ENCODE peak calls at places on chromosomes 11 and 22, in ten cellular contexts. One of them, this sample, is unnamed.

GRCh38 chr22:49480340-49480739 is 347.3 kb downstream of the BRD1 start:
- DNase-seq in iPS-NIHi11: no peak
- DNase-seq in MCF 10A: no peak
- DNase-seq in Ammon's horn: no peak
- DNase-seq in HepG2: no peak
- DNase-seq in non-pigmented ciliary epithelial cell: no peak
- DNase-seq in adrenal gland: no peak
- DNase-seq in EL: no peak
- DNase-seq in lower leg skin: peak; percentile 9
- DNase-seq in IMR-90: no peak
- DNase-seq in this sample: no peak

GRCh38 chr22:42439821-42440674 is 7.8 kb upstream of the NFAM1 start:
- DNase-seq in lower leg skin: no peak
- DNase-seq in EL: peak; percentile 26
- DNase-seq in adrenal gland: peak; percentile 46
- DNase-seq in iPS-NIHi11: no peak
- DNase-seq in non-pigmented ciliary epithelial cell: no peak
- DNase-seq in MCF 10A: peak; percentile 56
- DNase-seq in Ammon's horn: peak; percentile 38
- DNase-seq in HepG2: no peak
- DNase-seq in IMR-90: peak; percentile 49
- DNase-seq in this sample: peak; percentile 33

GRCh38 chr11:126716456-126717083 is 284.0 kb downstream of the KIRREL3 start:
- DNase-seq in Ammon's horn: peak; percentile 55
- DNase-seq in IMR-90: peak; percentile 43
- DNase-seq in adrenal gland: peak; percentile 50
- DNase-seq in HepG2: peak; percentile 3
- DNase-seq in lower leg skin: no peak
- DNase-seq in non-pigmented ciliary epithelial cell: peak; percentile 9
- DNase-seq in MCF 10A: peak; percentile 54
- DNase-seq in iPS-NIHi11: peak; percentile 49
- DNase-seq in EL: peak; percentile 54
- DNase-seq in this sample: peak; percentile 22

GRCh38 chr11:126403039-126403438 is 47.6 kb downstream of the ST3GAL4 start:
- DNase-seq in MCF 10A: peak; percentile 98
- DNase-seq in iPS-NIHi11: no peak
- DNase-seq in lower leg skin: no peak
- DNase-seq in EL: peak; percentile 38
- DNase-seq in HepG2: no peak
- DNase-seq in non-pigmented ciliary epithelial cell: no peak
- DNase-seq in Ammon's horn: no peak
- DNase-seq in adrenal gland: no peak
- DNase-seq in IMR-90: no peak
- DNase-seq in this sample: no peak

GRCh38 chr11:11580012-11580411 is 41.8 kb downstream of the GALNT18 start:
- DNase-seq in MCF 10A: no peak
- DNase-seq in IMR-90: no peak
- DNase-seq in lower leg skin: peak; percentile 21
- DNase-seq in non-pigmented ciliary epithelial cell: no peak
- DNase-seq in adrenal gland: no peak
- DNase-seq in iPS-NIHi11: no peak
- DNase-seq in EL: no peak
- DNase-seq in HepG2: no peak
- DNase-seq in Ammon's horn: no peak
- DNase-seq in this sample: no peak

GRCh38 chr11:10122337-10123197 is 171.5 kb downstream of the SBF2 start:
- DNase-seq in IMR-90: peak; percentile 57
- DNase-seq in MCF 10A: peak; percentile 92
- DNase-seq in adrenal gland: no peak
- DNase-seq in Ammon's horn: no peak
- DNase-seq in iPS-NIHi11: peak; percentile 39
- DNase-seq in EL: peak; percentile 51
- DNase-seq in lower leg skin: no peak
- DNase-seq in HepG2: no peak
- DNase-seq in non-pigmented ciliary epithelial cell: peak; percentile 34
- DNase-seq in this sample: no peak

GRCh38 chr11:65651589-65652510 is 10.9 kb downstream of the RELA start:
- DNase-seq in Ammon's horn: no peak
- DNase-seq in lower leg skin: no peak
- DNase-seq in IMR-90: peak; percentile 38
- DNase-seq in MCF 10A: peak; percentile 62
- DNase-seq in EL: peak; percentile 43
- DNase-seq in iPS-NIHi11: no peak
- DNase-seq in HepG2: no peak
- DNase-seq in adrenal gland: peak; percentile 43
- DNase-seq in non-pigmented ciliary epithelial cell: no peak
- DNase-seq in this sample: peak; percentile 51

GRCh38 chr11:65861165-65861505 is 902 bp downstream of the MUS81 start:
- DNase-seq in MCF 10A: no peak
- DNase-seq in adrenal gland: peak; percentile 32
- DNase-seq in lower leg skin: no peak
- DNase-seq in EL: no peak
- DNase-seq in IMR-90: no peak
- DNase-seq in iPS-NIHi11: no peak
- DNase-seq in non-pigmented ciliary epithelial cell: no peak
- DNase-seq in Ammon's horn: no peak
- DNase-seq in HepG2: no peak
- DNase-seq in this sample: no peak

GRCh38 chr22:39120983-39121382 is 23.9 kb downstream of the APOBEC3H start:
- DNase-seq in MCF 10A: no peak
- DNase-seq in iPS-NIHi11: no peak
- DNase-seq in HepG2: no peak
- DNase-seq in IMR-90: no peak
- DNase-seq in Ammon's horn: no peak
- DNase-seq in EL: no peak
- DNase-seq in adrenal gland: no peak
- DNase-seq in non-pigmented ciliary epithelial cell: no peak
- DNase-seq in lower leg skin: no peak
- DNase-seq in this sample: no peak

GRCh38 chr22:40556641-40557040 is 79.9 kb downstream of the MRTFA start:
- DNase-seq in non-pigmented ciliary epithelial cell: no peak
- DNase-seq in EL: no peak
- DNase-seq in Ammon's horn: no peak
- DNase-seq in HepG2: no peak
- DNase-seq in MCF 10A: no peak
- DNase-seq in IMR-90: no peak
- DNase-seq in lower leg skin: no peak
- DNase-seq in iPS-NIHi11: no peak
- DNase-seq in adrenal gland: no peak
- DNase-seq in this sample: no peak

GRCh38 chr11:24324211-24324610 is 172.6 kb upstream of the LUZP2 start:
- DNase-seq in adrenal gland: no peak
- DNase-seq in MCF 10A: no peak
- DNase-seq in EL: peak; percentile 38
- DNase-seq in IMR-90: peak; percentile 75
- DNase-seq in iPS-NIHi11: no peak
- DNase-seq in lower leg skin: no peak
- DNase-seq in non-pigmented ciliary epithelial cell: peak; percentile 28
- DNase-seq in HepG2: no peak
- DNase-seq in Ammon's horn: no peak
- DNase-seq in this sample: no peak

GRCh38 chr22:46731246-46732040 is 6.6 kb downstream of the CERK start:
- DNase-seq in lower leg skin: no peak
- DNase-seq in Ammon's horn: no peak
- DNase-seq in iPS-NIHi11: peak; percentile 78
- DNase-seq in IMR-90: no peak
- DNase-seq in MCF 10A: peak; percentile 62
- DNase-seq in adrenal gland: no peak
- DNase-seq in HepG2: peak; percentile 78
- DNase-seq in non-pigmented ciliary epithelial cell: no peak
- DNase-seq in EL: peak; percentile 28
- DNase-seq in this sample: peak; percentile 48

GRCh38 chr22:43129426-43130425 is 13.5 kb downstream of the MCAT start:
- DNase-seq in EL: no peak
- DNase-seq in adrenal gland: no peak
- DNase-seq in MCF 10A: no peak
- DNase-seq in non-pigmented ciliary epithelial cell: no peak
- DNase-seq in HepG2: no peak
- DNase-seq in IMR-90: no peak
- DNase-seq in iPS-NIHi11: no peak
- DNase-seq in lower leg skin: no peak
- DNase-seq in Ammon's horn: no peak
- DNase-seq in this sample: no peak

GRCh38 chr22:26822300-26822699 is 164.9 kb downstream of the MIAT start:
- DNase-seq in lower leg skin: no peak
- DNase-seq in adrenal gland: no peak
- DNase-seq in EL: no peak
- DNase-seq in MCF 10A: no peak
- DNase-seq in IMR-90: no peak
- DNase-seq in iPS-NIHi11: no peak
- DNase-seq in Ammon's horn: no peak
- DNase-seq in HepG2: no peak
- DNase-seq in non-pigmented ciliary epithelial cell: no peak
- DNase-seq in this sample: no peak

GRCh38 chr11:34997872-34998548 is 81.6 kb downstream of the PDHX start:
- DNase-seq in Ammon's horn: no peak
- DNase-seq in adrenal gland: no peak
- DNase-seq in HepG2: no peak
- DNase-seq in non-pigmented ciliary epithelial cell: no peak
- DNase-seq in MCF 10A: peak; percentile 21
- DNase-seq in IMR-90: peak; percentile 58
- DNase-seq in lower leg skin: no peak
- DNase-seq in iPS-NIHi11: no peak
- DNase-seq in EL: peak; percentile 37
- DNase-seq in this sample: peak; percentile 50

GRCh38 chr11:67373916-67374570 is 645 bp upstream of the CLCF1 start:
- DNase-seq in IMR-90: peak; percentile 96
- DNase-seq in non-pigmented ciliary epithelial cell: peak; percentile 77
- DNase-seq in HepG2: peak; percentile 82
- DNase-seq in Ammon's horn: no peak
- DNase-seq in iPS-NIHi11: peak; percentile 77
- DNase-seq in lower leg skin: peak; percentile 95
- DNase-seq in EL: peak; percentile 99
- DNase-seq in MCF 10A: peak; percentile 96
- DNase-seq in adrenal gland: peak; percentile 83
- DNase-seq in this sample: peak; percentile 95

GRCh38 chr11:119055901-119056300 is 1.1 kb downstream of the HYOU1 start:
- DNase-seq in non-pigmented ciliary epithelial cell: no peak
- DNase-seq in MCF 10A: peak; percentile 19
- DNase-seq in lower leg skin: no peak
- DNase-seq in HepG2: peak; percentile 48
- DNase-seq in adrenal gland: no peak
- DNase-seq in EL: peak; percentile 57
- DNase-seq in iPS-NIHi11: peak; percentile 11
- DNase-seq in IMR-90: peak; percentile 37
- DNase-seq in Ammon's horn: peak; percentile 27
- DNase-seq in this sample: peak; percentile 8

GRCh38 chr11:20592741-20593140 is 6.7 kb upstream of the SLC6A5 start:
- DNase-seq in Ammon's horn: no peak
- DNase-seq in non-pigmented ciliary epithelial cell: no peak
- DNase-seq in EL: no peak
- DNase-seq in HepG2: no peak
- DNase-seq in iPS-NIHi11: no peak
- DNase-seq in adrenal gland: no peak
- DNase-seq in lower leg skin: no peak
- DNase-seq in IMR-90: no peak
- DNase-seq in MCF 10A: no peak
- DNase-seq in this sample: no peak

GRCh38 chr22:50209893-50210292 is 9.1 kb downstream of the SELENOO start:
- DNase-seq in non-pigmented ciliary epithelial cell: peak; percentile 9
- DNase-seq in HepG2: peak; percentile 47
- DNase-seq in EL: peak; percentile 66
- DNase-seq in adrenal gland: peak; percentile 68
- DNase-seq in Ammon's horn: peak; percentile 83
- DNase-seq in MCF 10A: peak; percentile 74
- DNase-seq in lower leg skin: no peak
- DNase-seq in IMR-90: peak; percentile 57
- DNase-seq in iPS-NIHi11: peak; percentile 82
- DNase-seq in this sample: peak; percentile 67

GRCh38 chr11:114090225-114090624 is 30.7 kb downstream of the ZBTB16 start:
- DNase-seq in IMR-90: no peak
- DNase-seq in EL: no peak
- DNase-seq in HepG2: no peak
- DNase-seq in non-pigmented ciliary epithelial cell: no peak
- DNase-seq in Ammon's horn: no peak
- DNase-seq in MCF 10A: no peak
- DNase-seq in lower leg skin: peak; percentile 42
- DNase-seq in adrenal gland: no peak
- DNase-seq in iPS-NIHi11: no peak
- DNase-seq in this sample: no peak

GRCh38 chr22:17077255-17077654 is 7.5 kb upstream of the IL17RA start:
- DNase-seq in adrenal gland: no peak
- DNase-seq in HepG2: no peak
- DNase-seq in EL: peak; percentile 81
- DNase-seq in iPS-NIHi11: no peak
- DNase-seq in Ammon's horn: no peak
- DNase-seq in IMR-90: peak; percentile 88
- DNase-seq in MCF 10A: no peak
- DNase-seq in lower leg skin: no peak
- DNase-seq in non-pigmented ciliary epithelial cell: no peak
- DNase-seq in this sample: peak; percentile 33

GRCh38 chr11:93024376-93024775 is 54.9 kb downstream of the MTNR1B start:
- DNase-seq in non-pigmented ciliary epithelial cell: no peak
- DNase-seq in iPS-NIHi11: no peak
- DNase-seq in HepG2: no peak
- DNase-seq in Ammon's horn: no peak
- DNase-seq in lower leg skin: no peak
- DNase-seq in MCF 10A: peak; percentile 64
- DNase-seq in IMR-90: peak; percentile 27
- DNase-seq in adrenal gland: no peak
- DNase-seq in EL: peak; percentile 32
- DNase-seq in this sample: no peak

GRCh38 chr22:32206774-32207758 is 2.2 kb upstream of the RFPL2 start:
- DNase-seq in HepG2: peak; percentile 41
- DNase-seq in EL: peak; percentile 9
- DNase-seq in lower leg skin: no peak
- DNase-seq in Ammon's horn: peak; percentile 33
- DNase-seq in adrenal gland: no peak
- DNase-seq in iPS-NIHi11: peak; percentile 67
- DNase-seq in MCF 10A: peak; percentile 62
- DNase-seq in IMR-90: no peak
- DNase-seq in non-pigmented ciliary epithelial cell: no peak
- DNase-seq in this sample: peak; percentile 5

GRCh38 chr11:41446107-41446506 is 13.3 kb downstream of the LRRC4C start:
- DNase-seq in IMR-90: no peak
- DNase-seq in MCF 10A: no peak
- DNase-seq in Ammon's horn: no peak
- DNase-seq in lower leg skin: no peak
- DNase-seq in EL: no peak
- DNase-seq in HepG2: no peak
- DNase-seq in adrenal gland: no peak
- DNase-seq in iPS-NIHi11: no peak
- DNase-seq in non-pigmented ciliary epithelial cell: no peak
- DNase-seq in this sample: no peak

GRCh38 chr11:130214861-130215530 is 55.4 kb downstream of the ST14 start:
- DNase-seq in lower leg skin: peak; percentile 62
- DNase-seq in Ammon's horn: no peak
- DNase-seq in IMR-90: no peak
- DNase-seq in MCF 10A: no peak
- DNase-seq in adrenal gland: no peak
- DNase-seq in iPS-NIHi11: no peak
- DNase-seq in EL: no peak
- DNase-seq in HepG2: no peak
- DNase-seq in non-pigmented ciliary epithelial cell: no peak
- DNase-seq in this sample: no peak

GRCh38 chr11:124670732-124671131 is 2.8 kb downstream of the SIAE start:
- DNase-seq in non-pigmented ciliary epithelial cell: no peak
- DNase-seq in iPS-NIHi11: no peak
- DNase-seq in EL: no peak
- DNase-seq in HepG2: no peak
- DNase-seq in MCF 10A: peak; percentile 52
- DNase-seq in adrenal gland: no peak
- DNase-seq in Ammon's horn: no peak
- DNase-seq in lower leg skin: no peak
- DNase-seq in IMR-90: peak; percentile 9
- DNase-seq in this sample: peak; percentile 22

GRCh38 chr11:118604566-118604965 is 2.8 kb upstream of the PHLDB1 start:
- DNase-seq in non-pigmented ciliary epithelial cell: no peak
- DNase-seq in Ammon's horn: no peak
- DNase-seq in adrenal gland: no peak
- DNase-seq in HepG2: no peak
- DNase-seq in MCF 10A: no peak
- DNase-seq in iPS-NIHi11: no peak
- DNase-seq in lower leg skin: no peak
- DNase-seq in EL: no peak
- DNase-seq in IMR-90: no peak
- DNase-seq in this sample: no peak

GRCh38 chr22:45296628-45297297 is 12.0 kb downstream of the UPK3A start:
- DNase-seq in Ammon's horn: no peak
- DNase-seq in HepG2: no peak
- DNase-seq in iPS-NIHi11: no peak
- DNase-seq in lower leg skin: no peak
- DNase-seq in MCF 10A: no peak
- DNase-seq in EL: no peak
- DNase-seq in IMR-90: no peak
- DNase-seq in adrenal gland: no peak
- DNase-seq in non-pigmented ciliary epithelial cell: no peak
- DNase-seq in this sample: no peak

This sample was measured in fibroblast of villous mesenchyme.